ENCODE peak calls at places on chromosomes 2 and 18, in eight cellular contexts. One of them, this sample, is unnamed.

GRCh38 chr2:7530001-7530400 is 612.8 kb downstream of the RNF144A start:
- DNase-seq in DMS53: peak; percentile 56
- DNase-seq in left colon: no peak
- DNase-seq in HCT116: no peak
- DNase-seq in esophagus squamous epithelium: no peak
- DNase-seq in nephron progenitor cell: no peak
- DNase-seq in iPS-NIHi11: no peak
- DNase-seq in AG04449: no peak
- DNase-seq in this sample: no peak

GRCh38 chr2:127061377-127062273 is 45.3 kb downstream of the BIN1 start:
- DNase-seq in left colon: no peak
- DNase-seq in DMS53: no peak
- DNase-seq in esophagus squamous epithelium: no peak
- DNase-seq in HCT116: no peak
- DNase-seq in nephron progenitor cell: no peak
- DNase-seq in iPS-NIHi11: no peak
- DNase-seq in AG04449: no peak
- DNase-seq in this sample: no peak

GRCh38 chr2:11702946-11703345 is 33.0 kb upstream of the NTSR2 start:
- DNase-seq in left colon: no peak
- DNase-seq in esophagus squamous epithelium: no peak
- DNase-seq in DMS53: no peak
- DNase-seq in HCT116: no peak
- DNase-seq in AG04449: no peak
- DNase-seq in nephron progenitor cell: no peak
- DNase-seq in iPS-NIHi11: no peak
- DNase-seq in this sample: no peak

GRCh38 chr2:163698857-163699256 is 37.0 kb downstream of the FIGN start:
- DNase-seq in AG04449: no peak
- DNase-seq in esophagus squamous epithelium: no peak
- DNase-seq in iPS-NIHi11: peak; percentile 61
- DNase-seq in nephron progenitor cell: no peak
- DNase-seq in HCT116: no peak
- DNase-seq in DMS53: no peak
- DNase-seq in left colon: no peak
- DNase-seq in this sample: peak; percentile 78

GRCh38 chr2:43312751-43313641 is 86.6 kb upstream of the ZFP36L2 start:
- DNase-seq in iPS-NIHi11: no peak
- DNase-seq in left colon: no peak
- DNase-seq in DMS53: peak; percentile 83
- DNase-seq in AG04449: peak; percentile 42
- DNase-seq in esophagus squamous epithelium: no peak
- DNase-seq in HCT116: no peak
- DNase-seq in nephron progenitor cell: peak; percentile 11
- DNase-seq in this sample: peak; percentile 42

GRCh38 chr2:127362971-127363370 is 24.8 kb downstream of the MAP3K2 start:
- DNase-seq in left colon: no peak
- DNase-seq in nephron progenitor cell: no peak
- DNase-seq in DMS53: no peak
- DNase-seq in AG04449: no peak
- DNase-seq in iPS-NIHi11: no peak
- DNase-seq in esophagus squamous epithelium: no peak
- DNase-seq in HCT116: no peak
- DNase-seq in this sample: no peak

GRCh38 chr2:200862532-200863000 is 1.9 kb downstream of the CLK1 start:
- DNase-seq in AG04449: peak; percentile 28
- DNase-seq in HCT116: no peak
- DNase-seq in esophagus squamous epithelium: no peak
- DNase-seq in left colon: peak; percentile 43
- DNase-seq in iPS-NIHi11: no peak
- DNase-seq in DMS53: peak; percentile 64
- DNase-seq in nephron progenitor cell: no peak
- DNase-seq in this sample: peak; percentile 39

GRCh38 chr2:179596018-179596417 is 265.4 kb downstream of the ZNF385B start:
- DNase-seq in HCT116: no peak
- DNase-seq in DMS53: peak; percentile 24
- DNase-seq in iPS-NIHi11: no peak
- DNase-seq in AG04449: peak; percentile 40
- DNase-seq in nephron progenitor cell: no peak
- DNase-seq in left colon: no peak
- DNase-seq in esophagus squamous epithelium: no peak
- DNase-seq in this sample: no peak

GRCh38 chr2:127008265-127008664 is 98.7 kb downstream of the BIN1 start:
- DNase-seq in AG04449: no peak
- DNase-seq in HCT116: no peak
- DNase-seq in left colon: no peak
- DNase-seq in iPS-NIHi11: no peak
- DNase-seq in esophagus squamous epithelium: no peak
- DNase-seq in nephron progenitor cell: no peak
- DNase-seq in DMS53: no peak
- DNase-seq in this sample: no peak

GRCh38 chr2:57343391-57344006 is 703.1 kb upstream of the VRK2 start:
- DNase-seq in DMS53: peak; percentile 74
- DNase-seq in esophagus squamous epithelium: no peak
- DNase-seq in AG04449: no peak
- DNase-seq in left colon: no peak
- DNase-seq in HCT116: peak; percentile 31
- DNase-seq in nephron progenitor cell: no peak
- DNase-seq in iPS-NIHi11: no peak
- DNase-seq in this sample: peak; percentile 2

GRCh38 chr2:9665903-9666302 is 35.1 kb upstream of the YWHAQ start:
- DNase-seq in AG04449: peak; percentile 88
- DNase-seq in nephron progenitor cell: no peak
- DNase-seq in esophagus squamous epithelium: no peak
- DNase-seq in DMS53: no peak
- DNase-seq in left colon: no peak
- DNase-seq in iPS-NIHi11: no peak
- DNase-seq in HCT116: no peak
- DNase-seq in this sample: peak; percentile 4

GRCh38 chr2:132849118-132849517 is 179.1 kb upstream of the LYPD1 start:
- DNase-seq in nephron progenitor cell: no peak
- DNase-seq in left colon: no peak
- DNase-seq in esophagus squamous epithelium: no peak
- DNase-seq in iPS-NIHi11: no peak
- DNase-seq in AG04449: peak; percentile 42
- DNase-seq in DMS53: no peak
- DNase-seq in HCT116: no peak
- DNase-seq in this sample: no peak

GRCh38 chr2:202208526-202208925 is 29.9 kb downstream of the SUMO1 start:
- DNase-seq in HCT116: no peak
- DNase-seq in AG04449: no peak
- DNase-seq in nephron progenitor cell: no peak
- DNase-seq in esophagus squamous epithelium: no peak
- DNase-seq in iPS-NIHi11: no peak
- DNase-seq in left colon: no peak
- DNase-seq in DMS53: no peak
- DNase-seq in this sample: no peak

GRCh38 chr2:167181134-167181533 is 292.9 kb downstream of the XIRP2 start:
- DNase-seq in left colon: no peak
- DNase-seq in DMS53: peak; percentile 56
- DNase-seq in nephron progenitor cell: no peak
- DNase-seq in HCT116: no peak
- DNase-seq in AG04449: no peak
- DNase-seq in iPS-NIHi11: no peak
- DNase-seq in esophagus squamous epithelium: no peak
- DNase-seq in this sample: no peak

GRCh38 chr18:76972838-76973237 is 150.5 kb downstream of the ZNF236 start:
- DNase-seq in iPS-NIHi11: no peak
- DNase-seq in DMS53: no peak
- DNase-seq in left colon: no peak
- DNase-seq in esophagus squamous epithelium: no peak
- DNase-seq in HCT116: no peak
- DNase-seq in AG04449: no peak
- DNase-seq in nephron progenitor cell: no peak
- DNase-seq in this sample: no peak

GRCh38 chr18:9941108-9941507 is 27.3 kb downstream of the VAPA start:
- DNase-seq in HCT116: no peak
- DNase-seq in esophagus squamous epithelium: no peak
- DNase-seq in DMS53: no peak
- DNase-seq in iPS-NIHi11: no peak
- DNase-seq in left colon: no peak
- DNase-seq in AG04449: no peak
- DNase-seq in nephron progenitor cell: no peak
- DNase-seq in this sample: peak; percentile 23

GRCh38 chr18:24023185-24023814 is 8.7 kb downstream of the TTC39C start:
- DNase-seq in iPS-NIHi11: peak; percentile 61
- DNase-seq in left colon: no peak
- DNase-seq in nephron progenitor cell: peak; percentile 9
- DNase-seq in DMS53: peak; percentile 90
- DNase-seq in AG04449: no peak
- DNase-seq in esophagus squamous epithelium: no peak
- DNase-seq in HCT116: no peak
- DNase-seq in this sample: peak; percentile 42

GRCh38 chr2:191318037-191318728 is 73.0 kb downstream of the MYO1B start:
- DNase-seq in left colon: no peak
- DNase-seq in iPS-NIHi11: no peak
- DNase-seq in HCT116: no peak
- DNase-seq in AG04449: no peak
- DNase-seq in nephron progenitor cell: no peak
- DNase-seq in DMS53: no peak
- DNase-seq in esophagus squamous epithelium: no peak
- DNase-seq in this sample: no peak

This sample was measured in NCI-H69.